ENCODE peak calls at places on chromosomes 7 and 10, in seven cellular contexts. F is MCF 10A, J is AG09319, K is right lobe of liver, Y is mammary epithelial cell, E is fibroblast of pulmonary artery, M is nephron progenitor cell. B is an unnamed sample.
A peak's percentile ranks its signal among the peaks of the same experiment; 100 is the strongest.

GRCh38 chr7:156998988-156999610 is 11.4 kb downstream of the MNX1 start:
- DNase-seq in F (no peak), Y (no peak), M (no peak), E (no peak), K (no peak), J (no peak), B (no peak)

GRCh38 chr10:23834096-23834495 is 374.8 kb upstream of the KIAA1217 start:
- DNase-seq in E (no peak), J (no peak), M (no peak), F (no peak), K (no peak), Y (no peak), B (no peak)

GRCh38 chr7:43646603-43647313 is 63.9 kb downstream of the STK17A start:
- DNase-seq in E (peak; percentile 32), M (no peak), F (peak; percentile 45), Y (no peak), J (no peak), K (no peak), B (no peak)

GRCh38 chr7:151003572-151003971 is 12.8 kb downstream of the NOS3 start:
- DNase-seq in J (no peak), Y (no peak), F (no peak), M (no peak), K (no peak), E (no peak), B (no peak)

GRCh38 chr7:85111761-85112160 is 75.1 kb downstream of the SEMA3D start:
- DNase-seq in M (no peak), F (no peak), Y (no peak), K (no peak), J (no peak), E (peak; percentile 50), B (no peak)

GRCh38 chr7:134854816-134855215 is 75.4 kb downstream of the CALD1 start:
- DNase-seq in J (no peak), K (no peak), E (peak; percentile 48), F (no peak), Y (no peak), M (no peak), B (no peak)

GRCh38 chr7:93029056-93029455 is 88.7 kb downstream of the SAMD9 start:
- DNase-seq in K (no peak), M (no peak), Y (peak; percentile 66), J (no peak), E (no peak), F (peak; percentile 30), B (no peak)

GRCh38 chr10:99085358-99085757 is 150.3 kb downstream of the HPSE2 start:
- DNase-seq in Y (no peak), K (no peak), F (no peak), M (no peak), E (no peak), J (no peak), B (no peak)

GRCh38 chr10:93816123-93816747 is 58.5 kb downstream of the LGI1 start:
- DNase-seq in M (peak; percentile 67), E (peak; percentile 59), F (peak; percentile 73), Y (peak; percentile 51), K (peak; percentile 66), J (peak; percentile 44), B (peak; percentile 72)

GRCh38 chr7:157757211-157757610 is 420.4 kb downstream of the DNAJB6 start:
- DNase-seq in Y (no peak), K (no peak), J (no peak), M (no peak), F (no peak), E (no peak), B (no peak)

GRCh38 chr10:99534939-99535763 is 2.4 kb downstream of the NKX2-3 start:
- DNase-seq in E (peak; percentile 20), F (no peak), Y (peak; percentile 48), K (no peak), J (no peak), M (peak; percentile 73), B (no peak)

GRCh38 chr7:102434039-102434481 is 685 bp downstream of the ORAI2 start:
- DNase-seq in F (no peak), E (peak; percentile 48), J (no peak), M (no peak), K (no peak), Y (no peak), B (no peak)

GRCh38 chr7:97187067-97187466 is 69.6 kb downstream of the SDHAF3 start:
- DNase-seq in F (peak; percentile 49), M (no peak), E (peak; percentile 32), K (no peak), J (peak; percentile 4), Y (peak; percentile 42), B (no peak)

GRCh38 chr10:131124945-131125344 is 186.6 kb downstream of the TCERG1L start:
- DNase-seq in M (no peak), F (no peak), J (no peak), Y (no peak), E (no peak), K (no peak), B (no peak)

GRCh38 chr7:87312215-87312865 is 33.1 kb upstream of the CROT start:
- DNase-seq in J (peak; percentile 37), F (peak; percentile 71), E (peak; percentile 79), K (no peak), Y (peak; percentile 50), M (peak; percentile 69), B (peak; percentile 68)

GRCh38 chr10:60572511-60573194 is 183.0 kb upstream of the ANK3 start:
- DNase-seq in M (peak; percentile 59), J (no peak), E (peak; percentile 56), Y (peak; percentile 61), K (peak; percentile 56), F (peak; percentile 31), B (peak; percentile 22)

GRCh38 chr10:80173441-80173840 is 31.9 kb downstream of the ANXA11 start:
- DNase-seq in F (no peak), E (no peak), Y (no peak), J (no peak), K (no peak), M (no peak), B (no peak)

GRCh38 chr7:103119791-103120291 is 29.1 kb downstream of the NAPEPLD start:
- DNase-seq in M (no peak), J (no peak), K (no peak), E (no peak), F (no peak), Y (no peak), B (no peak)

GRCh38 chr7:155316427-155317113 is 18.9 kb downstream of the INSIG1 start:
- DNase-seq in M (no peak), E (no peak), F (no peak), J (no peak), Y (no peak), K (no peak), B (no peak)

GRCh38 chr7:82204694-82205093 is 238.9 kb downstream of the CACNA2D1 start:
- DNase-seq in Y (peak; percentile 78), E (peak; percentile 70), J (peak; percentile 27), M (no peak), F (peak; percentile 44), K (no peak), B (no peak)

GRCh38 chr10:98748298-98748697 is 301.6 kb upstream of the HPS1 start:
- DNase-seq in K (no peak), M (peak; percentile 7), Y (peak; percentile 23), F (peak; percentile 62), E (peak; percentile 21), J (no peak), B (peak; percentile 47)

GRCh38 chr7:85890244-85890811 is 703.5 kb upstream of the SEMA3D start:
- DNase-seq in Y (peak; percentile 4), J (no peak), E (peak; percentile 49), M (no peak), F (peak; percentile 30), K (no peak), B (no peak)

DNA sequence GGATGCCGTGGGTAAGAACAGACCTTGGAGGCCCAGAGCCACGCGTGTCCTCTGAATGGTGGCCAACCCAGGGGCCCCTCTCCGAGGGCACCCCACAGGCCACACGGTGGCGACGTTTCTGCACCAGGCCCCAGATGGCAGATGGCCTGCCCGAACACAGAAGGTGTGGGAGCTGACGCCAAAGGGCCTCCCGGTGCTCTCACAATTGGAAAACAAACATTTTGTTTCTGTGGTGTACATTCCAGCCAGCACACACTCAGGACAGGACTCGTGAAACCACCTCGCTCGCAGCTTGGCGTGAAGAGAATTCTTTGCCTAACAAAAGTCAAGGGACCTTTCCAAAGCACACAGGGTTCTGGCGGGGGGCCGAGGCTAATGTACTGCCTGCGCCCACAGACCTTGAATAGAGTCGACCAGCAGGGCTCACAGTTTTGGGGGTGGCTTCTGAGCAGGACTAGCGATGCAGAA is 112.1 kb downstream of the FAM53B start:
- DNase-seq in E (peak; percentile 39), J (no peak), K (peak; percentile 85), F (peak; percentile 22), Y (peak; percentile 82), M (no peak), B (peak; percentile 23)
- TF ChIP-seq CTCF in E (peak; percentile 29), J (no peak), K (peak; percentile 45), F (peak; percentile 38), Y (peak; percentile 43), M (peak; percentile 10), B (no peak)

GRCh38 chr10:51638737-51639136 is 60.7 kb downstream of the CSTF2T start:
- DNase-seq in K (no peak), E (no peak), Y (no peak), J (no peak), F (no peak), M (no peak), B (no peak)
- TF ChIP-seq CTCF in K (no peak), E (peak; percentile 15), Y (no peak), J (no peak), F (no peak), M (no peak), B (peak; percentile 53)

GRCh38 chr10:109022417-109023049 is 900.8 kb downstream of the XPNPEP1 start:
- DNase-seq in M (no peak), Y (no peak), F (no peak), K (no peak), J (no peak), E (no peak), B (no peak)

DNA sequence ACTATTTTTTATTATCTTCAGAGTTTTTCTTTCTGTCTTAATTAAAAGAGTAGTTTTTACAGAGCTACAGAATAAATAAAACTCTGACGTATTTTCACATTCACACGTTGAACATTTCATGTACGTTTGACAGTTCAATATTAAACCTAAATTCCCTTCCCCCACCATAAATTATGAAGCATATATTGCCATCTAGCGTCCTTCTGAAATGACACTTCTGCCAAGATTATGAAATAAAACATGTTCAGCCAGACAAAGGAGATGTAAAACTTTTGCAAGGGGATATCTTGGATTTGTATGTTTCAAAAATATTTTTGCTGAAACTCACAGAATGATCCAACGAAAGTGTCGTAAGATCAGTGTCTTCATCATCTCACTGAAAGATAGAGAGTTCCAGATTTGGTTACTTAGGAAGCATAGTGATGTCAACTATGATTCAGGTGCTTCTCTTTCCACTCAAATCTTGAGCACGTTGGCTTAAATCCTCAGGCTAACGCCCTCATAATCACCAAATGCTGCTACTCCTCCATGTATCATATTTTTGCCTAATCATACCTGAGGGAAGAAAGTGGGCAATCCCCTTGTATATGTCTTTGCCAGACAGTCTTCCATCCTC is 904.3 kb downstream of the XPNPEP1 start:
- DNase-seq in E (no peak), M (no peak), K (no peak), J (no peak), Y (peak; percentile 2), F (peak; percentile 13), B (no peak)
- TF ChIP-seq CTCF in E (peak; percentile 10), M (no peak), K (no peak), J (no peak), Y (no peak), F (peak; percentile 36), B (no peak)

DNA sequence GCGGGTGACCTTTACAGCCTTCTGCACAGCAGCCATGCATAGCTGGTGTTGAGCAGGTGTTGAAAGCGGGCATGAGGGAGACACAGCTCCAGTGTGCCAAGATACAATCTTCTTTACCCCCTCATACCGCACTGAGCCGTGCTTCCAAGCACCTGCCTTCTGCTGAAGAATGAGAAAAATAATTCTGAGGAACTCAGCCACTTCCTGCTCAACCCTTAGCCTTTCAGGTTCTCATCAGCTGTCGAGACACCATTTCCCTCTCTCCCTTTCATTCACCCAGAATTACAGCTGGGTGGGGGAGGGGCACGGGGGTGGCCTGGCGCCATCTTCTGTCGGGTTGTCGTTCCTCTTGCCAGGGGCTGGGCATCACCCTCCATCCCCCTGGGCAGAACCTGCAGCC is 58.6 kb downstream of the COL13A1 start:
- DNase-seq in E (no peak), J (no peak), M (no peak), F (no peak), Y (no peak), K (no peak), B (no peak)
- TF ChIP-seq CTCF in E (no peak), J (no peak), M (no peak), F (no peak), Y (no peak), K (no peak), B (no peak)

B was measured in endothelial cell.